ENCODE peak calls at places on chromosomes 7 and 10, in eight cellular contexts. X, W, S, F, M, R, B and U are unnamed samples.

GRCh38 chr7:159008417-159008816 is 136.2 kb downstream of the VIPR2 start:
- DNase-seq in X (no peak), W (no peak), S (no peak), F (no peak), M (no peak), R (no peak), B (no peak), U (no peak)

GRCh38 chr7:82416402-82416801 is 27.2 kb downstream of the CACNA2D1 start:
- DNase-seq in X (no peak), W (no peak), S (no peak), F (no peak), M (no peak), R (no peak), B (no peak), U (no peak)

GRCh38 chr10:129911451-129912160 is 52.5 kb downstream of the EBF3 start:
- DNase-seq in X (no peak), W (no peak), S (no peak), F (no peak), M (no peak), R (no peak), B (no peak), U (no peak)

GRCh38 chr7:132145466-132145865 is 430.8 kb downstream of the PLXNA4 start:
- DNase-seq in X (no peak), W (peak; percentile 6), S (peak; percentile 65), F (peak; percentile 56), M (peak; percentile 88), R (no peak), B (peak; percentile 62), U (no peak)

GRCh38 chr10:93357680-93358079 is 124.5 kb downstream of the MYOF start:
- DNase-seq in X (no peak), W (peak; percentile 57), S (peak; percentile 55), F (peak; percentile 81), M (peak; percentile 11), R (no peak), B (peak; percentile 58), U (peak; percentile 7)

GRCh38 chr7:22052221-22052639 is 106.5 kb upstream of the CDCA7L start:
- DNase-seq in X (no peak), W (peak; percentile 98), S (no peak), F (peak; percentile 40), M (peak; percentile 39), R (no peak), B (no peak), U (peak; percentile 50)

GRCh38 chr10:12150163-12150562 is 20.7 kb downstream of the SEC61A2 start:
- DNase-seq in X (no peak), W (no peak), S (no peak), F (no peak), M (no peak), R (no peak), B (no peak), U (no peak)

GRCh38 chr10:69363666-69364065 is 53.1 kb downstream of the TACR2 start:
- DNase-seq in X (no peak), W (no peak), S (no peak), F (no peak), M (no peak), R (no peak), B (no peak), U (no peak)

GRCh38 chr7:103398488-103398887 is 47.5 kb downstream of the SLC26A5 start:
- DNase-seq in X (no peak), W (no peak), S (no peak), F (no peak), M (no peak), R (no peak), B (no peak), U (no peak)

GRCh38 chr7:43537765-43538403 is 45.0 kb upstream of the STK17A start:
- DNase-seq in X (no peak), W (no peak), S (peak; percentile 46), F (no peak), M (no peak), R (no peak), B (no peak), U (no peak)